ENCODE peak calls at places on chromosomes 3 and 15, in ten cellular contexts. Y is MG63; U is fibroblast of lung; V is NT2/D1; D is keratinocyte; O is body of pancreas; W is tibial nerve; X is mucosa of descending colon; P is endothelial cell of umbilical vein; Q is CD8-positive, alpha-beta T cell. A is an unnamed sample. For H3K9me3, the result is how much of the 10 kb centered on the place peaks cover.

GRCh38 chr3:153443961-153444360 is 281.9 kb downstream of the RAP2B start:
- DNase-seq in P (peak), D (no peak), Q (no peak), Y (no peak), X (no peak), V (no peak), O (no peak), W (no peak), U (peak), A (no peak)

GRCh38 chr3:160852856-160853255 is 96.8 kb downstream of the PPM1L start:
- DNase-seq in W (no peak), D (no peak), Y (no peak), U (no peak), P (no peak), O (no peak), V (no peak), X (no peak), Q (no peak), A (no peak)

GRCh38 chr15:64284037-64284436 is 71.9 kb downstream of the CSNK1G1 start:
- DNase-seq in W (peak), O (no peak), D (no peak), V (no peak), Q (no peak), Y (no peak), P (no peak), X (no peak), U (peak), A (no peak)

GRCh38 chr3:38649500-38650247 is at the start of gene SCN5A:
- DNase-seq in O (peak), D (no peak), Y (peak), U (peak), V (no peak), P (peak), W (no peak), Q (peak), X (peak), A (peak)

GRCh38 chr15:60605879-60606304 is 127.0 kb upstream of the ICE2 start:
- DNase-seq in Q (no peak), Y (peak), X (no peak), W (no peak), D (no peak), P (peak), O (peak), V (no peak), U (peak), A (no peak)

GRCh38 chr3:28316226-28316625 is 32.3 kb upstream of the ZCWPW2 start:
- DNase-seq in Y (no peak), D (no peak), P (no peak), O (no peak), U (no peak), V (no peak), Q (no peak), X (no peak), W (no peak), A (no peak)

GRCh38 chr15:98983333-98983732 is 24.3 kb downstream of the PGPEP1L start:
- DNase-seq in Y (peak), O (peak), Q (no peak), P (peak), X (peak), W (peak), U (peak), D (no peak), V (no peak), A (no peak)

GRCh38 chr15:73239564-73240208 is 129.1 kb downstream of the HCN4 start:
- DNase-seq in Q (no peak), D (no peak), W (no peak), U (peak), X (no peak), Y (no peak), O (no peak), V (no peak), P (no peak), A (no peak)

GRCh38 chr3:13837751-13838150 is 42.1 kb downstream of the WNT7A start:
- DNase-seq in P (no peak), U (no peak), O (no peak), Y (no peak), W (no peak), Q (no peak), V (no peak), X (no peak), D (no peak), A (no peak)
- H3K9me3 ChIP-seq in P (under half), U (under half), O (under half), Y (under half), W (under half), Q (under half), V (under half), X (under half), D (under half), A (under half)

DNA sequence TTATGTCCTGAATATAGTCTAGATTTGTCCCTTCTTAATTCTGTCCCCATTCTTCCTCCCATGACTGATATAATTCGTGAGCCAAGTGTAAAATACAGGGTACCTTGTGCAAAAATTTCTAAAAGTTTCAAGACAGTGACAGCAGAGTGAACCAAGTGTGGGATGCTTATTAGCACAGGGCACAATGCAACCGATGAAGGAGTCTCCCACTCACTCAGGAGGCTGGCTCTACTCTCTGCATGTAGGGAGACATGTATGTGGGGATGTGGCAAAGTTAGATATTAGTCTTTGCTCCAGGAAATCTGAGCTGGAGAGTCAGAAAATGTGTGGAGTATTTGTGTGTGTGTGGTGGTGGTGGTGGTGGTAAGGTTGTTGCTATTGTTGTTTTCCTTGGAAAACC is 305.9 kb downstream of the CHL1 start:
- DNase-seq in O (no peak), D (no peak), Q (no peak), Y (no peak), V (no peak), P (no peak), U (no peak), X (no peak), W (no peak), A (no peak)
- H3K9me3 ChIP-seq in O (under half), D (under half), Q (under half), Y (under half), V (under half), P (under half), U (under half), X (under half), W (under half), A (under half)

GRCh38 chr15:72237286-72238224 is 6.6 kb upstream of the PKM start:
- DNase-seq in W (peak), Y (peak), O (peak), P (peak), V (peak), X (peak), U (peak), D (peak), Q (peak), A (no peak)
- H3K9me3 ChIP-seq in W (under half), Y (under half), O (under half), P (under half), V (under half), X (under half), U (under half), D (under half), Q (under half), A (under half)

DNA sequence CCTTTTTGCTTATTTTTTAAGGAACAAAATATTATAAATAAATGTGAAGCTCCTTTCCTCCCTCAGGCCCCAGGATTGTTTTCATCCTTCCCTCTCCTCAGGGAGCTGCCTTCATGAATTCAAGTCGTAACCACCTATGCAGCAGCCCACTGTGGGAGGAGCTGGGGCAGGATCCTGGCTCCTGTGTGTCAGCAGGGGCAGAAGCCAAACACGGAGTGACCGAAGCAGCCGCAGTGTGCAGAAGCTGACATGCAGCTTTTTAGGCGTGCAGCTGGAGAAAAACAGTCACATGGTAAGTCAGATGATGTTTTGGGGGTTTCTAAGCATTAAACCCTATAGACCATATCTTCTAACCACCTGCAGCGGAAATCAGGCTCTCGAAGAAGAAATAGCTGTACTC is 231.3 kb downstream of the OCA2 start:
- DNase-seq in Y (no peak), V (no peak), D (no peak), P (no peak), O (no peak), U (no peak), X (no peak), W (no peak), Q (no peak), A (no peak)
- H3K9me3 ChIP-seq in Y (under half), V (under half), D (under half), P (under half), O (under half), U (under half), X (half or more), W (under half), Q (under half), A (under half)

GRCh38 chr3:3553236-3553635 is 246.0 kb upstream of the LRRN1 start:
- DNase-seq in O (no peak), D (no peak), P (no peak), U (no peak), Q (no peak), V (no peak), X (no peak), Y (no peak), W (no peak), A (no peak)
- H3K9me3 ChIP-seq in O (under half), D (under half), P (under half), U (under half), Q (under half), V (under half), X (under half), Y (under half), W (under half), A (under half)

DNA sequence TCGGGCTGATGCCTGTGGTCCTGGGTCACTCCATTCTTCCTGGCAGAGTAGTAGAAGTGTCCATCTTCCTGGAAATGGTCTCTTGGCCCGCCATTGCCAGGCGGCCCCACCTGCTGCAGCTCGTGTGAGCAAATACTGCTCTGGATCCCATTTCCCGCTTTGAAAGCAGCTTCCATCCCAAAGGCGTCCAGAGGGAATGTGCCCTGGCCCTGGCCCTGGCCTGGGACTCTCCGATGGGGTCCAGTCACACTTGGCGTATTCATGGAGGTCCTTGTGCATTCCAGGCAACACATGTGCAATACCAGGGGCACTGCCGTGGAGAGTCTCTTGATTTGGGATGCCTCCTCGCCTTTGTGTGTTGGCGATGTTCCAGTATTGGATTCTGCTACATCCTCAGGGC is 111.1 kb downstream of the SNRPN start:
- DNase-seq in P (no peak), O (no peak), Y (no peak), V (no peak), U (no peak), D (no peak), X (no peak), W (no peak), Q (no peak), A (no peak)
- H3K9me3 ChIP-seq in P (half or more), O (half or more), Y (under half), V (half or more), U (half or more), D (half or more), X (half or more), W (half or more), Q (half or more), A (under half)

GRCh38 chr15:25176616-25176923 is 221.8 kb downstream of the SNRPN start:
- DNase-seq in Q (no peak), V (no peak), X (no peak), Y (no peak), O (peak), U (no peak), D (no peak), P (no peak), W (no peak), A (peak)
- H3K9me3 ChIP-seq in Q (under half), V (under half), X (half or more), Y (under half), O (under half), U (under half), D (under half), P (under half), W (half or more), A (under half)

GRCh38 chr3:98398513-98398912 is 8.0 kb downstream of the OR5K3 start:
- DNase-seq in V (no peak), Q (no peak), P (no peak), D (no peak), X (no peak), W (no peak), Y (no peak), O (no peak), U (no peak), A (no peak)

GRCh38 chr3:98404010-98404409 is 13.5 kb downstream of the OR5K3 start:
- DNase-seq in P (no peak), D (no peak), Q (no peak), Y (no peak), W (no peak), X (no peak), O (no peak), V (no peak), U (no peak), A (no peak)

GRCh38 chr3:98406034-98406433 is 15.6 kb downstream of the OR5K3 start:
- DNase-seq in U (no peak), Y (no peak), Q (no peak), X (no peak), W (no peak), P (no peak), V (no peak), O (no peak), D (no peak), A (no peak)

DNA sequence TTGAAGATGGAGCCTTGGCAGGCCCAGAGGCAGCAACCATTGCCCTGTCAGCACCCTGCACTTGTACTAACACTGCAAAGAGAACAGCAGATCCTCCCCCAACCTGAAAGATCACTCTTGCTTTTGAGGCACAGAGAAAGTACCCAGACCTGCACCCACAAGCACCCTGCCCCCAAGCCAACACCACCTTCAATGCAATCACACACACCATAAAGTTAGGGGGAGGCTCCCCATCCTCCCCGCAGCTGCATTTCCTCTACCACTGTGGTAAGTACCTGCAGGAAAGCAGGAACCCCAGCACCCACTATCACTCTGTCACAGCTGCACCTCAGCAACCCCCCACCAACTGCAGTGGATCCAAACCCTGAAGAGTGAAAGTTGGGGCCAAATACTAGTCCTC is 12.0 kb downstream of the OR5K3 start:
- DNase-seq in Y (no peak), V (no peak), D (no peak), U (no peak), O (no peak), Q (no peak), W (no peak), X (no peak), P (no peak), A (no peak)
- H3K9me3 ChIP-seq in Y (under half), V (half or more), D (under half), U (under half), O (under half), Q (under half), W (half or more), X (under half), P (under half), A (under half)

DNA sequence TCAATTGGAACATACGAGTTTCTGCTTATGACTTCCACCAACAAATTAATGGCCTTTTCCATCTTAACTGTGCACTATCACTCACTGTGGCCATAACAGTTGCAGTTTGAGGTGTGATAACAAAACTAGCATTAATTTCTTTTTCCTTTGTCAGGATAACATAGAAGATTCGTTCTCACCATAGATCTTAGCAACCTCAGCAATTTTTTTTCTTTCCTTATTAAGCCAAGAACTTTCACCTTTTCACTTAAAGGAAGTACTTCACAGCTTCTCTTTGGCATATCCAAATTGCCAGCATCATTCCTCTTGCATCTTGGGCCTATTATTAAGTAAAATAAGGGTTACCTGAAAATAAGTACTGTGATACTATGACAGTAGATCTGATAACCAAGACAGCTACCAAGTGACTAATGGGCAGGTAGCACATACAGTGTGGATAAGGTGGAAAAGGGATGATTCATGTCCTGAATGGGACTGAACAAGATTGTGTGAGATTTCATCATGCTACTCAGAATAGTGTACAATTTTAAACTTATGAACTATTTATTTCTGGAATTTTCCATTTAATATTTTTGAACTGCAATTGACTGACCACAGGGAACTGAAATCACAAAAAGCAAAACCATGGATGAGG is 46.6 kb downstream of the CEP70 start:
- DNase-seq in O (no peak), Q (no peak), U (no peak), V (no peak), W (no peak), X (no peak), D (no peak), P (no peak), Y (no peak), A (no peak)
- H3K9me3 ChIP-seq in O (under half), Q (under half), U (under half), V (half or more), W (half or more), X (half or more), D (under half), P (under half), Y (under half), A (under half)

GRCh38 chr3:129919357-129919756 is 25.8 kb upstream of the TMCC1 start:
- DNase-seq in D (no peak), X (no peak), W (no peak), V (no peak), O (no peak), Q (no peak), P (no peak), U (no peak), Y (no peak), A (no peak)
- H3K9me3 ChIP-seq in D (under half), X (under half), W (half or more), V (under half), O (under half), Q (under half), P (under half), U (under half), Y (under half), A (under half)

A was measured in T-helper 17 cell.